ENCODE peak calls at places on chromosomes 7 and 10, in eight cellular contexts. Q is nucleus accumbens; N is heart right ventricle; S is caudate nucleus; C is activated CD4-positive, alpha-beta T cell treated with anti-CD3 and anti-CD28 coated beads for 24 hours; T is stimulated activated CD4-positive, alpha-beta T cell treated with anti-CD3 and anti-CD28 coated beads, Interleukin-4, amount 100 ng/mL, for 4 hours; B is mucosa of gallbladder; K is activated T-cell treated with anti-CD3 and anti-CD28 coated beads, Interleukin-2, amount 50 U/mL, for 1 hour. D is an unnamed sample.

GRCh38 chr7:74405191-74405898 is 48.4 kb upstream of the GTF2IRD1 start:
- DNase-seq in Q (no peak), N (peak; percentile 21), S (no peak), C (no peak), T (no peak), B (no peak), K (no peak), D (no peak)

GRCh38 chr10:119858063-119858462 is 14.6 kb downstream of the MCMBP start:
- DNase-seq in Q (no peak), N (no peak), S (no peak), C (no peak), T (no peak), B (no peak), K (no peak), D (no peak)

GRCh38 chr10:125086716-125087115 is 73.6 kb downstream of the CTBP2 start:
- DNase-seq in Q (no peak), N (no peak), S (no peak), C (no peak), T (no peak), B (no peak), K (no peak), D (no peak)

GRCh38 chr7:24836084-24836483 is 78.8 kb upstream of the GSDME start:
- DNase-seq in Q (no peak), N (no peak), S (no peak), C (no peak), T (no peak), B (no peak), K (no peak), D (no peak)

GRCh38 chr10:78777466-78778256 is 291.1 kb upstream of the ZMIZ1 start:
- DNase-seq in Q (peak; percentile 46), N (peak; percentile 57), S (peak; percentile 78), C (no peak), T (no peak), B (peak; percentile 48), K (no peak), D (no peak)

GRCh38 chr7:134040988-134041387 is 86.2 kb upstream of the LRGUK start:
- DNase-seq in Q (no peak), N (no peak), S (no peak), C (no peak), T (no peak), B (no peak), K (no peak), D (no peak)

GRCh38 chr10:125123363-125124113 is 36.8 kb downstream of the CTBP2 start:
- DNase-seq in Q (no peak), N (peak; percentile 87), S (peak; percentile 46), C (no peak), T (no peak), B (peak; percentile 90), K (no peak), D (peak; percentile 68)

GRCh38 chr7:27165089-27165654 is at the start of gene HOXA9:
- DNase-seq in Q (no peak), N (no peak), S (no peak), C (no peak), T (no peak), B (no peak), K (peak; percentile 42), D (no peak)

GRCh38 chr7:80063855-80064254 is 70.8 kb upstream of the GNAI1 start:
- DNase-seq in Q (no peak), N (no peak), S (no peak), C (no peak), T (no peak), B (no peak), K (no peak), D (no peak)

GRCh38 chr10:75042292-75042974 is 69.0 kb upstream of the SAMD8 start:
- DNase-seq in Q (no peak), N (no peak), S (no peak), C (no peak), T (no peak), B (no peak), K (no peak), D (peak; percentile 30)

GRCh38 chr7:107078517-107078966 is 34.0 kb downstream of the PRKAR2B start:
- DNase-seq in Q (no peak), N (no peak), S (no peak), C (no peak), T (no peak), B (no peak), K (no peak), D (no peak)

D was measured in left lobe of liver.